ENCODE peak calls at places on chromosomes 7 and 10, in seven cellular contexts. One of them, this sample, is unnamed.

GRCh38 chr7:100584046-100584676 is 1.8 kb downstream of the LRCH4 start:
- DNase-seq in neural crest cell: no peak
- DNase-seq in mucosa of descending colon: peak; percentile 45
- DNase-seq in GM20000: no peak
- DNase-seq in heart right ventricle: peak; percentile 39
- DNase-seq in cardiac fibroblast: peak; percentile 68
- DNase-seq in hepatocyte: peak; percentile 72
- DNase-seq in this sample: no peak

GRCh38 chr10:43945908-43946307 is 297.2 kb upstream of the ZNF32 start:
- DNase-seq in mucosa of descending colon: no peak
- DNase-seq in hepatocyte: no peak
- DNase-seq in cardiac fibroblast: no peak
- DNase-seq in heart right ventricle: peak; percentile 1
- DNase-seq in neural crest cell: no peak
- DNase-seq in GM20000: no peak
- DNase-seq in this sample: no peak

GRCh38 chr10:120819366-120819765 is 31.8 kb upstream of the WDR11 start:
- DNase-seq in heart right ventricle: no peak
- DNase-seq in mucosa of descending colon: no peak
- DNase-seq in neural crest cell: no peak
- DNase-seq in cardiac fibroblast: no peak
- DNase-seq in GM20000: no peak
- DNase-seq in hepatocyte: no peak
- DNase-seq in this sample: no peak

GRCh38 chr7:87876040-87876758 is at the start of the genes DBF4 and SLC25A40:
- DNase-seq in mucosa of descending colon: peak; percentile 98
- DNase-seq in GM20000: peak; percentile 97
- DNase-seq in heart right ventricle: peak; percentile 95
- DNase-seq in neural crest cell: peak; percentile 96
- DNase-seq in hepatocyte: peak; percentile 96
- DNase-seq in cardiac fibroblast: peak; percentile 95
- DNase-seq in this sample: peak; percentile 94

GRCh38 chr7:80722596-80723141 is 84.2 kb downstream of the CD36 start:
- DNase-seq in neural crest cell: no peak
- DNase-seq in mucosa of descending colon: no peak
- DNase-seq in heart right ventricle: no peak
- DNase-seq in GM20000: no peak
- DNase-seq in cardiac fibroblast: peak; percentile 98
- DNase-seq in hepatocyte: peak; percentile 82
- DNase-seq in this sample: no peak

GRCh38 chr10:105879396-105879795 is 1238.3 kb downstream of the SORCS3 start:
- DNase-seq in cardiac fibroblast: no peak
- DNase-seq in neural crest cell: no peak
- DNase-seq in GM20000: no peak
- DNase-seq in hepatocyte: no peak
- DNase-seq in mucosa of descending colon: no peak
- DNase-seq in heart right ventricle: no peak
- DNase-seq in this sample: no peak

GRCh38 chr7:66371096-66371824 is 166.1 kb downstream of the TPST1 start:
- DNase-seq in mucosa of descending colon: no peak
- DNase-seq in hepatocyte: no peak
- DNase-seq in cardiac fibroblast: no peak
- DNase-seq in neural crest cell: no peak
- DNase-seq in heart right ventricle: no peak
- DNase-seq in GM20000: no peak
- DNase-seq in this sample: no peak

GRCh38 chr7:102080371-102081243 is 206.1 kb upstream of the SH2B2 start:
- DNase-seq in heart right ventricle: no peak
- DNase-seq in hepatocyte: no peak
- DNase-seq in cardiac fibroblast: peak; percentile 8
- DNase-seq in mucosa of descending colon: no peak
- DNase-seq in neural crest cell: no peak
- DNase-seq in GM20000: no peak
- DNase-seq in this sample: no peak

GRCh38 chr10:5814110-5815107 is 1.2 kb upstream of the GDI2 start:
- DNase-seq in cardiac fibroblast: peak; percentile 12
- DNase-seq in mucosa of descending colon: no peak
- DNase-seq in hepatocyte: peak; percentile 32
- DNase-seq in neural crest cell: no peak
- DNase-seq in heart right ventricle: no peak
- DNase-seq in GM20000: no peak
- DNase-seq in this sample: no peak

GRCh38 chr10:30728786-30729185 is 99.2 kb upstream of the LYZL2 start:
- DNase-seq in mucosa of descending colon: no peak
- DNase-seq in hepatocyte: no peak
- DNase-seq in neural crest cell: no peak
- DNase-seq in heart right ventricle: no peak
- DNase-seq in cardiac fibroblast: no peak
- DNase-seq in GM20000: no peak
- DNase-seq in this sample: no peak

GRCh38 chr10:1406976-1407945 is 330.1 kb downstream of the ADARB2 start:
- DNase-seq in mucosa of descending colon: no peak
- DNase-seq in neural crest cell: no peak
- DNase-seq in cardiac fibroblast: no peak
- DNase-seq in hepatocyte: no peak
- DNase-seq in GM20000: no peak
- DNase-seq in heart right ventricle: no peak
- DNase-seq in this sample: no peak

GRCh38 chr10:2137549-2138174 is 400.3 kb upstream of the ADARB2 start:
- DNase-seq in heart right ventricle: no peak
- DNase-seq in mucosa of descending colon: no peak
- DNase-seq in GM20000: peak; percentile 10
- DNase-seq in neural crest cell: no peak
- DNase-seq in hepatocyte: peak; percentile 49
- DNase-seq in cardiac fibroblast: no peak
- DNase-seq in this sample: no peak

GRCh38 chr10:104240078-104240477 is 7.9 kb upstream of the CFAP43 start:
- DNase-seq in cardiac fibroblast: no peak
- DNase-seq in hepatocyte: no peak
- DNase-seq in mucosa of descending colon: no peak
- DNase-seq in heart right ventricle: no peak
- DNase-seq in GM20000: no peak
- DNase-seq in neural crest cell: no peak
- DNase-seq in this sample: no peak

GRCh38 chr10:52486840-52487611 is 172.9 kb downstream of the DKK1 start:
- DNase-seq in GM20000: no peak
- DNase-seq in neural crest cell: no peak
- DNase-seq in hepatocyte: peak; percentile 11
- DNase-seq in mucosa of descending colon: no peak
- DNase-seq in heart right ventricle: no peak
- DNase-seq in cardiac fibroblast: peak; percentile 75
- DNase-seq in this sample: no peak

GRCh38 chr7:157271991-157272324 is 64.8 kb upstream of the DNAJB6 start:
- DNase-seq in mucosa of descending colon: peak; percentile 21
- DNase-seq in cardiac fibroblast: peak; percentile 95
- DNase-seq in neural crest cell: no peak
- DNase-seq in heart right ventricle: peak; percentile 39
- DNase-seq in GM20000: peak; percentile 19
- DNase-seq in hepatocyte: peak; percentile 82
- DNase-seq in this sample: no peak

GRCh38 chr10:107340345-107340744 is 175.8 kb upstream of the SORCS1 start:
- DNase-seq in heart right ventricle: no peak
- DNase-seq in cardiac fibroblast: no peak
- DNase-seq in GM20000: no peak
- DNase-seq in neural crest cell: no peak
- DNase-seq in mucosa of descending colon: no peak
- DNase-seq in hepatocyte: peak; percentile 3
- DNase-seq in this sample: no peak

DNA sequence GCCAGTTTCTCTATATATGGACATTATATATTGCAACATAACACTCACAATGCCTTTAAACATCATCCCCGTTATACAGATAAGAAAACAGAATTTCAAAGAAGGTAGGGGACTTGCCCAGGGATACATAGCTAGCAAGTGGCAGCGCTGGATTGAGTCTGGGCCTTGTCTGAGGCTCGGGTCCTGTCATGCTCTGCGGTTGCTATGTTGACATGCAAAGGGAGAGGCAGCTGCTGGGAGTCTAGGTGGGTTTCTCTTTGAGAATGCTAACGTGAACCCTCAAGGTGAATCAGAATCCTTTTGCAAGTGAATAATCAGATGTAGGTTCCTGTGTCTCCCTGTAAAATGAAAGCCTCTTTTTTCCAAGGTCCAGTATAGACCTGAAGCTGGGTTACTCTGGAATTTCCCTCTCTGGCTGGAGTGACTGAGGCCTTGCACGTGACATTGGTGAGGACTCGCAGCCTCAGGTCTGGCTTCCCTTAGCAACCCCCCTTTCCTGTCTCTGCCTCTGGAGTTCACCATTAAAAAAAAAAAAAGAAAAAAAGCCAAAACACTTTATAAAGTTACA is 38.9 kb downstream of the TCF7L2 start:
- DNase-seq in GM20000: no peak
- DNase-seq in heart right ventricle: no peak
- DNase-seq in hepatocyte: no peak
- DNase-seq in neural crest cell: no peak
- DNase-seq in mucosa of descending colon: no peak
- DNase-seq in cardiac fibroblast: no peak
- DNase-seq in this sample: no peak
- TF ChIP-seq CTCF in GM20000: no peak
- TF ChIP-seq CTCF in heart right ventricle: no peak
- TF ChIP-seq CTCF in hepatocyte: no peak
- TF ChIP-seq CTCF in neural crest cell: no peak
- TF ChIP-seq CTCF in mucosa of descending colon: no peak
- TF ChIP-seq CTCF in cardiac fibroblast: no peak
- TF ChIP-seq CTCF in this sample: no peak

GRCh38 chr10:95247881-95248583 is 42.8 kb downstream of the PDLIM1 start:
- DNase-seq in neural crest cell: no peak
- DNase-seq in cardiac fibroblast: no peak
- DNase-seq in heart right ventricle: no peak
- DNase-seq in mucosa of descending colon: no peak
- DNase-seq in hepatocyte: no peak
- DNase-seq in GM20000: no peak
- DNase-seq in this sample: no peak
- TF ChIP-seq CTCF in neural crest cell: no peak
- TF ChIP-seq CTCF in cardiac fibroblast: no peak
- TF ChIP-seq CTCF in heart right ventricle: no peak
- TF ChIP-seq CTCF in mucosa of descending colon: no peak
- TF ChIP-seq CTCF in hepatocyte: no peak
- TF ChIP-seq CTCF in GM20000: no peak
- TF ChIP-seq CTCF in this sample: no peak

DNA sequence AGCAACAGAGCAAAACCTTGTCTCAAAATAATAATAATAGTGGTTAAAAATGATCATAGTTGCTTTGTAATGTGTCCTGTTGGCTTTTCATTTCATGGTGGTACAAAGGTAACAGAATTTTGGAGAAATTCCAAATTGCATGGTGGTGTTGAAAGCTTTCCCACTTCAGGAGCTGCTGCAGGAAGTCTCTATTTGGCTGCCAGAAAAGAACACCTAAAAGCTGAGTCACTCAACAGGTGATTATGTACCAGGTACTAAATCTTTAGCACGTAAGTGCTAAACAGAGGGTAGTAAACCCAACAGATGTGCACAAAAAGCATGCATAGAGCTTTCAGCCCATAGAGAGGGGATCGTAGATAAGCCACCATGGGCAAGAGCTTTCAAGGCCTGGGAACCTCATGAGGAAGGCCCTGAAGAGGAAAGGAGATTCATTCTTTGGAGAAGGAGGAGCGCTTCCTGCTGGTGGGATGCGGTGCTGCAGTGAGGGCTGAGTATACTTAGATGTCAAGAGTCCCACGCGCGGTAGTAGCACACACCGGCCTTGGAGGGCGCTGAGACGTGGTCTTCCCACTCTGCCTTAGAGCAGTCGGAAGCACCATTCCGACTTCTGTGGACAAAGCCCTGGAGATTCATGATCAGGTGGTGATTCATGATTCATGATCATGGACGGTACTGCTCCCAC is 118.7 kb downstream of the RALA start:
- DNase-seq in hepatocyte: peak; percentile 58
- DNase-seq in mucosa of descending colon: peak; percentile 84
- DNase-seq in cardiac fibroblast: peak; percentile 25
- DNase-seq in heart right ventricle: no peak
- DNase-seq in neural crest cell: peak; percentile 33
- DNase-seq in GM20000: no peak
- DNase-seq in this sample: no peak
- TF ChIP-seq CTCF in hepatocyte: peak; percentile 39
- TF ChIP-seq CTCF in mucosa of descending colon: peak; percentile 53
- TF ChIP-seq CTCF in cardiac fibroblast: peak; percentile 45
- TF ChIP-seq CTCF in heart right ventricle: peak; percentile 64
- TF ChIP-seq CTCF in neural crest cell: peak; percentile 62
- TF ChIP-seq CTCF in GM20000: peak; percentile 40
- TF ChIP-seq CTCF in this sample: peak; percentile 47

GRCh38 chr10:77692782-77693181 is 55.2 kb upstream of the KCNMA1 start:
- DNase-seq in GM20000: no peak
- DNase-seq in heart right ventricle: no peak
- DNase-seq in hepatocyte: no peak
- DNase-seq in cardiac fibroblast: peak; percentile 46
- DNase-seq in neural crest cell: no peak
- DNase-seq in mucosa of descending colon: no peak
- DNase-seq in this sample: no peak
- TF ChIP-seq CTCF in GM20000: no peak
- TF ChIP-seq CTCF in heart right ventricle: no peak
- TF ChIP-seq CTCF in hepatocyte: no peak
- TF ChIP-seq CTCF in cardiac fibroblast: peak; percentile 12
- TF ChIP-seq CTCF in neural crest cell: no peak
- TF ChIP-seq CTCF in mucosa of descending colon: no peak
- TF ChIP-seq CTCF in this sample: no peak

GRCh38 chr10:124746992-124747391 is 2.8 kb upstream of the FAM53B start:
- DNase-seq in neural crest cell: no peak
- DNase-seq in heart right ventricle: no peak
- DNase-seq in GM20000: no peak
- DNase-seq in hepatocyte: peak; percentile 7
- DNase-seq in cardiac fibroblast: no peak
- DNase-seq in mucosa of descending colon: no peak
- DNase-seq in this sample: no peak

GRCh38 chr10:124745257-124745656 is 1.1 kb upstream of the FAM53B start:
- DNase-seq in hepatocyte: no peak
- DNase-seq in mucosa of descending colon: no peak
- DNase-seq in cardiac fibroblast: no peak
- DNase-seq in GM20000: no peak
- DNase-seq in neural crest cell: no peak
- DNase-seq in heart right ventricle: no peak
- DNase-seq in this sample: no peak

GRCh38 chr10:124744047-124744687 is at the start of gene FAM53B:
- DNase-seq in heart right ventricle: peak; percentile 81
- DNase-seq in neural crest cell: peak; percentile 69
- DNase-seq in cardiac fibroblast: peak; percentile 85
- DNase-seq in mucosa of descending colon: peak; percentile 90
- DNase-seq in GM20000: peak; percentile 91
- DNase-seq in hepatocyte: peak; percentile 94
- DNase-seq in this sample: peak; percentile 86

GRCh38 chr10:124744688-124745055 is 494 bp upstream of the FAM53B start:
- DNase-seq in heart right ventricle: no peak
- DNase-seq in hepatocyte: no peak
- DNase-seq in mucosa of descending colon: no peak
- DNase-seq in neural crest cell: no peak
- DNase-seq in GM20000: no peak
- DNase-seq in cardiac fibroblast: peak; percentile 81
- DNase-seq in this sample: no peak

GRCh38 chr10:124745678-124746077 is 1.5 kb upstream of the FAM53B start:
- DNase-seq in heart right ventricle: no peak
- DNase-seq in mucosa of descending colon: no peak
- DNase-seq in cardiac fibroblast: peak; percentile 77
- DNase-seq in neural crest cell: no peak
- DNase-seq in GM20000: no peak
- DNase-seq in hepatocyte: peak; percentile 74
- DNase-seq in this sample: no peak
- TF ChIP-seq CTCF in heart right ventricle: peak; percentile 53
- TF ChIP-seq CTCF in mucosa of descending colon: no peak
- TF ChIP-seq CTCF in cardiac fibroblast: peak; percentile 25
- TF ChIP-seq CTCF in neural crest cell: peak; percentile 68
- TF ChIP-seq CTCF in GM20000: no peak
- TF ChIP-seq CTCF in hepatocyte: peak; percentile 51
- TF ChIP-seq CTCF in this sample: peak; percentile 29